ENCODE peak calls at places on chromosomes 12 and 14, in eight cellular contexts. Y is left ventricle myocardium inferior, V is pancreas, W is Panc1, A is heart right ventricle, F is heart left ventricle, Q is left lung, S is stomach. G is an unnamed sample.

GRCh38 chr12:56629459-56630179 is 507 bp downstream of the BAZ2A start:
- DNase-seq in Y (peak), V (peak), W (no peak), A (peak), F (peak), Q (peak), S (no peak), G (no peak)

GRCh38 chr12:41967668-41968649 is 176.7 kb downstream of the GXYLT1 start:
- DNase-seq in Y (no peak), V (no peak), W (no peak), A (no peak), F (no peak), Q (no peak), S (no peak), G (no peak)

GRCh38 chr14:23067847-23068791 is 10.8 kb upstream of the CDH24 start:
- DNase-seq in Y (no peak), V (no peak), W (no peak), A (no peak), F (no peak), Q (no peak), S (no peak), G (peak)

GRCh38 chr12:90111646-90112565 is 403.3 kb upstream of the ATP2B1 start:
- DNase-seq in Y (no peak), V (no peak), W (no peak), A (no peak), F (no peak), Q (no peak), S (no peak), G (no peak)

GRCh38 chr14:43981135-43981787 is 525.8 kb downstream of the FSCB start:
- DNase-seq in Y (no peak), V (no peak), W (no peak), A (no peak), F (no peak), Q (no peak), S (no peak), G (no peak)

GRCh38 chr12:106154781-106155273 is 16.1 kb upstream of the NUAK1 start:
- DNase-seq in Y (no peak), V (no peak), W (no peak), A (no peak), F (no peak), Q (no peak), S (no peak), G (no peak)

GRCh38 chr12:105228494-105228893 is 7.5 kb downstream of the APPL2 start:
- DNase-seq in Y (no peak), V (no peak), W (no peak), A (no peak), F (no peak), Q (no peak), S (no peak), G (no peak)

GRCh38 chr12:123660328-123660727 is 10.6 kb upstream of the TCTN2 start:
- DNase-seq in Y (no peak), V (no peak), W (peak), A (no peak), F (no peak), Q (no peak), S (no peak), G (no peak)

GRCh38 chr12:13061377-13061776 is 17.2 kb downstream of the FAM234B start:
- DNase-seq in Y (no peak), V (no peak), W (no peak), A (no peak), F (no peak), Q (no peak), S (no peak), G (no peak)

GRCh38 chr12:124680863-124681778 is 113.7 kb upstream of the NCOR2 start:
- DNase-seq in Y (peak), V (no peak), W (peak), A (peak), F (peak), Q (no peak), S (no peak), G (peak)

GRCh38 chr12:83808591-83808990 is 1104.0 kb downstream of the SLC6A15 start:
- DNase-seq in Y (no peak), V (no peak), W (no peak), A (no peak), F (no peak), Q (no peak), S (no peak), G (no peak)

GRCh38 chr12:123602651-123603195 is 824 bp downstream of the DDX55 start:
- DNase-seq in Y (no peak), V (no peak), W (no peak), A (no peak), F (no peak), Q (no peak), S (peak), G (no peak)

GRCh38 chr12:110223777-110224378 is 57.2 kb upstream of the ATP2A2 start:
- DNase-seq in Y (no peak), V (no peak), W (no peak), A (no peak), F (no peak), Q (no peak), S (no peak), G (no peak)

GRCh38 chr12:110222433-110222832 is 58.6 kb upstream of the ATP2A2 start:
- DNase-seq in Y (no peak), V (no peak), W (no peak), A (no peak), F (no peak), Q (no peak), S (no peak), G (no peak)

GRCh38 chr12:110227138-110227537 is 53.9 kb upstream of the ATP2A2 start:
- DNase-seq in Y (no peak), V (no peak), W (no peak), A (no peak), F (no peak), Q (no peak), S (no peak), G (no peak)

GRCh38 chr12:110222027-110222426 is 59.0 kb upstream of the ATP2A2 start:
- DNase-seq in Y (no peak), V (no peak), W (no peak), A (no peak), F (no peak), Q (no peak), S (no peak), G (no peak)

DNA sequence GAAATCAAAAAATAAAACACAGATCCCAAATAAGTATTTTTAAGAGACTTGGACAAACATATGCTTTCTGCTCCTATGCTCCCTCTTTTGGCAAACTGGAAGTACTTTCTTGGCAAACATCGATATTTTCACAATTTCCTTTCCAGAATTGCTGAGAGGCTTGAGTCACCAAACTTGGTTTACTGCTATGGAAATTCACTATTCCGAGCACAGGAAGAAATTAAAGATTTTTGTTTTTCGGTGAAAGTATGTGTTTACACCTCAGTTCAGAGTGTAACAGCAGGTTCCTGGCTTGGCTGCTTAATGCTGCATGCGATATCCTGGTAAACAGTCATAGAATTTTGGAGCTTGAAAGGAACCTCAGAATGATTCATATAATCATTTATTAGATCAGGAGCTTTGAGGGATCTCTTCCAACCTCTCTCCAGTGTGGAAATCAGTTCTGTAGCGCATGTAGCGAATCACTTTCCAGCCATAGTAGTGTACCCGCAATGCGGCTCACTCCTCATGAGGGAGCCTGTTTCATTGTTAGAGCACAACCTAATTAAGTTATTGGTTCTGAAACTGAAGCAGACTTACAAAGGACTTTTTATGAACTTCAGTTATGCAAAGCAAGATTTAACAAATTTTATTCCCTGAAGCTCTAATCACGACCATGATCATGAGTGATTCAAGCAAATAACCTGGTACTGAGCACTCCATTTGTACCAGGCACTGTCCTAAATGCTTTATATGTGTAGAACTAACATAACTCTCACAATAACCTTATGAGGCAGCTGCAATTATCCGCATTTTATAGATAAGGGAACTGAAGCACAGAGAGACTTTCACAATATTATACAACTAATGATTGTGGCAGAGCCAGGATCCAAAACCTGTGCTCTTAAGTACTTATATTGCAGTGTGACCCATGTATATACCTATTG is 56.4 kb upstream of the ATP2A2 start:
- DNase-seq in Y (no peak), V (no peak), W (no peak), A (no peak), F (no peak), Q (no peak), S (no peak), G (peak)
- H3K4me3 ChIP-seq in Y (peak), V (peak), W (no peak), A (peak), F (no peak), Q (no peak), S (peak), G (peak)

GRCh38 chr12:32714772-32715171 is 35.7 kb downstream of the DNM1L start:
- DNase-seq in Y (no peak), V (no peak), W (no peak), A (no peak), F (no peak), Q (no peak), S (no peak), G (no peak)

GRCh38 chr12:32718926-32719325 is 36.8 kb downstream of the YARS2 start:
- DNase-seq in Y (no peak), V (no peak), W (no peak), A (no peak), F (no peak), Q (no peak), S (no peak), G (no peak)
- TF ChIP-seq CTCF in Y (no peak), V (no peak), W (no peak), A (no peak), F (no peak), Q (no peak), S (no peak), G (no peak)

GRCh38 chr14:36181417-36181816 is 4.9 kb upstream of the PTCSC3 start:
- DNase-seq in Y (no peak), V (no peak), W (no peak), A (no peak), F (no peak), Q (no peak), S (no peak), G (no peak)

GRCh38 chr14:36174767-36175424 is 1.6 kb downstream of the PTCSC3 start:
- DNase-seq in Y (no peak), V (no peak), W (no peak), A (no peak), F (no peak), Q (no peak), S (no peak), G (no peak)

GRCh38 chr14:36173161-36173560 is 3.4 kb downstream of the PTCSC3 start:
- DNase-seq in Y (no peak), V (no peak), W (no peak), A (no peak), F (no peak), Q (no peak), S (no peak), G (no peak)

GRCh38 chr14:36177489-36177888 is 967 bp upstream of the PTCSC3 start:
- DNase-seq in Y (no peak), V (no peak), W (no peak), A (no peak), F (no peak), Q (no peak), S (no peak), G (no peak)

DNA sequence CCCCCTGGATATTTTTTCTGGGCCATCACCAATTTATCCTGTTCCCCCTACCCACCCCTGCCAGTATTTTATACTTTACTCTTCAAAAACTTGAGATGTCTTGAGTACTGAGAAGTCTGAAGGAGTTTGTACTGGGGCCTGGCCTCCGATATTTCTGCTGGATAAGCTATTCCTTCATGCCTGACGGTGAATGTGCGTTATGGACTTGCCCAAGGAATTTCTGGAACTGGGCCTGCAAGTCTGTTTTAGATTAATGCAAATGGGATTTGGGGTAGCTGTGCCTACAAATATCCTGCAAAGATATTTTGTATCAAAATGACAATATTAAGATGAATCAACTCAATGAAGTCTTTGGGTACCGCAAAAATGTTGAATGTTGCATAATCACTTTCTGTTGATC is at the start of gene PTCSC3:
- DNase-seq in Y (no peak), V (no peak), W (no peak), A (no peak), F (no peak), Q (no peak), S (no peak), G (no peak)
- H3K27ac ChIP-seq in Y (no peak), V (no peak), W (no peak), A (no peak), F (no peak), Q (no peak), S (no peak), G (no peak)

GRCh38 chr14:62117010-62117717 is 354.9 kb downstream of the SNAPC1 start:
- DNase-seq in Y (peak), V (peak), W (no peak), A (peak), F (peak), Q (peak), S (peak), G (peak)

GRCh38 chr14:62118871-62119270 is 356.7 kb downstream of the SNAPC1 start:
- DNase-seq in Y (no peak), V (no peak), W (no peak), A (no peak), F (no peak), Q (no peak), S (no peak), G (no peak)

GRCh38 chr14:62118461-62118860 is 356.2 kb downstream of the SNAPC1 start:
- DNase-seq in Y (no peak), V (no peak), W (no peak), A (no peak), F (no peak), Q (no peak), S (no peak), G (no peak)

DNA sequence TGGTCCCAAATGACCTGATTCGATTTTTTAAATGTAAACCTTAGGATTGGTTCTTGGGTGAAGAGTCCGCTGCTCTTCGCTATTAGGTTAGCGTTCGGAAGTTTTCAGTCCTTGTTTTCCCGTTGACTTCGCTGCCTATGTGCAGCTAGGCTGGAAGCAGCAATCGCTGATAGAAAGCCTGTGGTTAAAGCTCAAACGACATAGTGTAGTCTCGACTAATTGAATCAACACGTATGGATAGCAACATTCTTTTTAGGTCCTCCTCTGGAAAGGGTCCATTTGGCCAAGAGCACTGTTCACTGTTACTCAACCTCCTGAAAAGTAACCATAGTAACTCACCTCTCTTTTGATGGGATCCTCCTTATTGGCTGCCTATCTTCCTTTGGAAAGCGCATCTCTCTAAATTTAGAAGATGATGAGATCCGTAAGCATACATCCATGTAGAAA is 355.5 kb downstream of the SNAPC1 start:
- DNase-seq in Y (no peak), V (no peak), W (no peak), A (no peak), F (no peak), Q (no peak), S (no peak), G (no peak)
- H3K4me3 ChIP-seq in Y (peak), V (peak), W (peak), A (peak), F (peak), Q (no peak), S (peak), G (peak)

DNA sequence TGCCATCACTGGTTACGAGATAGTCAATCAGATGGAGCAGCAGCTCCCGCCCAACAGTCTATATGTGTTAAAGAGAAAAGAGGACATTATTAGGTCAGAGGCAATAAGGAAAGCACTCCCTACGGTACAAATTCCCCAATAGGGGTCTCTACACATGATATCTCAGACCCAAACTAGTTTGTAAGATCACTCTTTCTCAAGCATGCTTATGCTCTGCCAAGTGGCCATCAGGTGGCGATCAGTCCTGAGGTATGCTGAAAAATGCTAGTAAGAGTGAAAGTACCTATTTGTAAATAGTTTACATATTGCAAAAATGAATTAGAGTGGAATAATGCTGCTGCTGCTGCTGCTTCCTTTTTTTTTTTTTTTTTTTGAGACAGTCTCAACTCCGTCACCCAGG is 61.1 kb downstream of the CPM start:
- DNase-seq in Y (no peak), V (no peak), W (no peak), A (no peak), F (no peak), Q (no peak), S (no peak), G (no peak)
- TF ChIP-seq CTCF in Y (no peak), V (no peak), W (peak), A (no peak), F (peak), Q (no peak), S (no peak), G (no peak)

GRCh38 chr14:49957089-49957852 is 64.4 kb downstream of the ARF6 start:
- DNase-seq in Y (no peak), V (no peak), W (no peak), A (no peak), F (no peak), Q (no peak), S (no peak), G (no peak)

GRCh38 chr14:49961270-49962222 is 68.7 kb downstream of the ARF6 start:
- DNase-seq in Y (no peak), V (no peak), W (no peak), A (no peak), F (no peak), Q (no peak), S (no peak), G (no peak)

GRCh38 chr14:49960453-49960852 is 67.6 kb downstream of the ARF6 start:
- DNase-seq in Y (no peak), V (no peak), W (no peak), A (no peak), F (no peak), Q (no peak), S (no peak), G (no peak)

GRCh38 chr14:49962616-49963015 is 69.7 kb downstream of the ARF6 start:
- DNase-seq in Y (no peak), V (no peak), W (no peak), A (no peak), F (no peak), Q (no peak), S (peak), G (no peak)

GRCh38 chr14:49959822-49960408 is 67.0 kb downstream of the ARF6 start:
- DNase-seq in Y (no peak), V (no peak), W (no peak), A (no peak), F (no peak), Q (no peak), S (no peak), G (no peak)
- H3K27ac ChIP-seq in Y (no peak), V (no peak), W (peak), A (no peak), F (no peak), Q (peak), S (no peak), G (no peak)

GRCh38 chr12:108633534-108634224 is at the start of gene SELPLG:
- DNase-seq in Y (peak), V (peak), W (no peak), A (peak), F (peak), Q (peak), S (peak), G (peak)
- H3K4me3 ChIP-seq in Y (peak), V (no peak), W (no peak), A (peak), F (no peak), Q (peak), S (peak), G (peak)

DNA sequence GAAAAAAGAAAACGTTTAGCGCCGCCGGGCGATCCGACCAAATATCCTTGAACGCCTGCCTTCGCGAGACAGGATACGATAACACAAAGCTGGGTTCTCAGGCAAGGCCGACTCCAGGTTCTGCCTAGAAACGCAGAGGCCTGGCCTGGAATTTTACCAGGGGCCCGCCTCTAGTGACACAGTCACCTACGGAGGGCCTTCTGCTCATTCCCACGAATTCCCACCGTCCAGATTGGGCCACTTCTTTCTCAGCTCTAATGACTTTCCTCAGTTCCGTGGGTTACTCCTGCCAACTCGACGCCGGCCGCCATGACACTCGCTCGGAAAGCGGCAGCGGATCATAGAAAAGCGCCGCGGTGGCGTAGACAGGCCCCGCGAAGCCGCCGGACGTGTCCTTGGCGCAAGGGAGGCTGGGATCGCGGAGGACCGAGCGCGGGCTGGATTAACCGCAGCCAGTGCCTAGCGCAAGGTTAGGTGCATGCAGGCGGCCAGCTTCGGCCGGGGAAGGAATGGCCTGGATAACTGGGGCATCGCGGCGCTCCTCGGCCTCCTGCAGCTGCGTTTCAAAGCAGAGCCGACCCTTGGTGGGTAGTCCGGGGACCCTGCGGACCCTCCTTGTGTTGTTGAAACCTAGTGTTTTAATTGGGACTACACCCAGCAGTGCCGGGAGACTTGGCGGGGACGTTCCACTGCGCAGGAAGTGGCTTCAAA is at the start of gene TRIP11:
- DNase-seq in Y (peak), V (peak), W (peak), A (peak), F (peak), Q (peak), S (peak), G (peak)
- TF ChIP-seq CTCF in Y (no peak), V (no peak), W (no peak), A (no peak), F (no peak), Q (no peak), S (no peak), G (no peak)

GRCh38 chr12:31876568-31877424 is 82.4 kb upstream of the RESF1 start:
- DNase-seq in Y (peak), V (no peak), W (no peak), A (no peak), F (peak), Q (no peak), S (no peak), G (peak)
- H3K27ac ChIP-seq in Y (peak), V (no peak), W (peak), A (peak), F (no peak), Q (no peak), S (peak), G (no peak)

GRCh38 chr14:103522649-103523582 is at the start of gene CKB:
- DNase-seq in Y (peak), V (peak), W (no peak), A (peak), F (peak), Q (peak), S (peak), G (peak)

GRCh38 chr14:103522028-103522581 is 525 bp downstream of the CKB start:
- DNase-seq in Y (peak), V (peak), W (no peak), A (peak), F (peak), Q (peak), S (no peak), G (no peak)

GRCh38 chr14:103520657-103521437 is 1.8 kb downstream of the CKB start:
- DNase-seq in Y (peak), V (peak), W (no peak), A (peak), F (peak), Q (peak), S (peak), G (peak)

GRCh38 chr14:103520269-103520656 is 2.4 kb downstream of the CKB start:
- DNase-seq in Y (no peak), V (peak), W (no peak), A (peak), F (no peak), Q (peak), S (no peak), G (no peak)

GRCh38 chr14:103521438-103521961 is 1.1 kb downstream of the CKB start:
- DNase-seq in Y (peak), V (no peak), W (no peak), A (peak), F (peak), Q (no peak), S (peak), G (no peak)
- H3K4me3 ChIP-seq in Y (peak), V (peak), W (peak), A (peak), F (peak), Q (peak), S (peak), G (peak)